ENCODE peak calls at places on chromosome 12, in six cellular contexts. Z, D, W, A, K and G are unnamed samples.
A peak's percentile ranks its signal among the peaks of the same experiment; 100 is the strongest.

GRCh38 chr12:14086838-14087237 is 105.4 kb upstream of the GRIN2B start:
- DNase-seq in D (no peak), W (no peak), Z (no peak), K (no peak), A (no peak), G (no peak)

GRCh38 chr12:121507984-121508383 is 72.8 kb downstream of the KDM2B start:
- DNase-seq in A (no peak), Z (no peak), W (no peak), K (no peak), D (no peak), G (no peak)

GRCh38 chr12:94245984-94246383 is 97.6 kb downstream of the PLXNC1 start:
- DNase-seq in A (no peak), K (no peak), D (no peak), W (no peak), Z (no peak), G (no peak)

GRCh38 chr12:42426733-42427132 is 100.8 kb downstream of the PPHLN1 start:
- DNase-seq in W (no peak), D (no peak), K (no peak), Z (no peak), A (no peak), G (no peak)

GRCh38 chr12:91636721-91637120 is 454.1 kb upstream of the DCN start:
- DNase-seq in W (no peak), K (no peak), D (no peak), Z (no peak), A (no peak), G (no peak)

GRCh38 chr12:26744697-26745440 is 88.1 kb downstream of the ITPR2 start:
- DNase-seq in K (no peak), D (no peak), W (no peak), Z (no peak), A (no peak), G (no peak)

GRCh38 chr12:66620703-66621102 is 58.2 kb downstream of the GRIP1 start:
- DNase-seq in Z (no peak), W (no peak), K (no peak), D (no peak), A (no peak), G (no peak)

GRCh38 chr12:98725481-98726247 is 80.6 kb downstream of the APAF1 start:
- DNase-seq in D (no peak), Z (peak; percentile 28), A (peak; percentile 57), W (peak; percentile 27), K (no peak), G (no peak)

GRCh38 chr12:10249690-10250455 is 37.2 kb downstream of the GABARAPL1 start:
- DNase-seq in K (no peak), W (no peak), D (no peak), Z (no peak), A (no peak), G (no peak)

GRCh38 chr12:98653866-98654493 is 8.9 kb downstream of the APAF1 start:
- DNase-seq in D (no peak), W (no peak), A (no peak), K (no peak), Z (no peak), G (no peak)

GRCh38 chr12:118259079-118259478 is 113.6 kb downstream of the TAOK3 start:
- DNase-seq in W (no peak), Z (no peak), K (no peak), A (no peak), D (no peak), G (no peak)

GRCh38 chr12:26514364-26514763 is 318.6 kb downstream of the ITPR2 start:
- DNase-seq in K (no peak), Z (no peak), W (no peak), D (no peak), A (no peak), G (no peak)

GRCh38 chr12:63362801-63363200 is 211.8 kb upstream of the AVPR1A start:
- DNase-seq in D (no peak), A (no peak), W (no peak), Z (no peak), K (no peak), G (no peak)

GRCh38 chr12:109057376-109057775 is 5.0 kb downstream of the USP30 start:
- DNase-seq in D (no peak), Z (no peak), W (no peak), A (no peak), K (no peak), G (no peak)

GRCh38 chr12:128163096-128163495 is 103.9 kb upstream of the TMEM132C start:
- DNase-seq in W (no peak), A (no peak), K (no peak), D (no peak), Z (no peak), G (no peak)

GRCh38 chr12:13208533-13209278 is 12.2 kb downstream of the EMP1 start:
- DNase-seq in D (no peak), K (no peak), Z (no peak), W (no peak), A (peak; percentile 40), G (no peak)

GRCh38 chr12:12704593-12705230 is 8.7 kb upstream of the GPR19 start:
- DNase-seq in Z (peak; percentile 60), K (no peak), A (peak; percentile 38), W (no peak), D (no peak), G (no peak)

GRCh38 chr12:75047885-75048525 is 161.6 kb downstream of the KCNC2 start:
- DNase-seq in A (no peak), Z (no peak), K (no peak), W (no peak), D (no peak), G (no peak)

GRCh38 chr12:50661300-50662120 is 102.4 kb upstream of the ATF1 start:
- DNase-seq in D (no peak), A (no peak), Z (no peak), W (no peak), K (no peak), G (no peak)

GRCh38 chr12:26614217-26614616 is 218.8 kb downstream of the ITPR2 start:
- DNase-seq in A (peak; percentile 60), D (no peak), K (no peak), Z (no peak), W (peak; percentile 13), G (no peak)

GRCh38 chr12:12996235-12996634 is 3.8 kb downstream of the HEBP1 start:
- DNase-seq in W (no peak), D (no peak), K (no peak), A (no peak), Z (no peak), G (no peak)

GRCh38 chr12:1443421-1444141 is 150.8 kb downstream of the FBXL14 start:
- DNase-seq in K (no peak), Z (no peak), D (no peak), A (no peak), W (no peak), G (no peak)

GRCh38 chr12:105906545-105906944 is 232.2 kb downstream of the NUAK1 start:
- DNase-seq in Z (no peak), W (no peak), A (no peak), D (no peak), K (no peak), G (no peak)

GRCh38 chr12:108914031-108914630 is 34.2 kb downstream of the DAO start:
- DNase-seq in A (no peak), W (no peak), K (no peak), D (no peak), Z (peak; percentile 23), G (no peak)

GRCh38 chr12:95318071-95318545 is 100.5 kb downstream of the VEZT start:
- DNase-seq in A (no peak), D (no peak), Z (no peak), K (no peak), W (no peak), G (no peak)

GRCh38 chr12:132419612-132420237 is 70.2 kb upstream of the FBRSL1 start:
- DNase-seq in D (no peak), W (no peak), A (no peak), K (no peak), Z (no peak), G (no peak)

GRCh38 chr12:121214171-121214777 is 4.3 kb downstream of the P2RX4 start:
- DNase-seq in W (peak; percentile 23), D (no peak), A (no peak), K (no peak), Z (no peak), G (no peak)

GRCh38 chr12:27807063-27807703 is 27.1 kb upstream of the MANSC4 start:
- DNase-seq in A (no peak), Z (no peak), W (peak; percentile 38), K (peak; percentile 18), D (no peak), G (no peak)

GRCh38 chr12:124359671-124360581 is 65.0 kb downstream of the RFLNA start:
- DNase-seq in A (no peak), W (no peak), K (no peak), Z (peak; percentile 85), D (peak; percentile 86), G (peak; percentile 95)

GRCh38 chr12:67482751-67483661 is 165.5 kb upstream of the DYRK2 start:
- DNase-seq in W (peak; percentile 42), Z (peak; percentile 43), D (peak; percentile 84), A (no peak), K (peak; percentile 73), G (no peak)

GRCh38 chr12:19462441-19462840 is 23.1 kb downstream of the AEBP2 start:
- DNase-seq in D (no peak), K (no peak), Z (no peak), W (no peak), A (no peak), G (no peak)

GRCh38 chr12:124445826-124446225 is 121.6 kb downstream of the NCOR2 start:
- DNase-seq in Z (no peak), K (no peak), W (no peak), D (no peak), A (no peak), G (no peak)

GRCh38 chr12:8057839-8058238 is 8.3 kb downstream of the C3AR1 start:
- DNase-seq in Z (no peak), D (no peak), A (no peak), K (no peak), W (no peak), G (no peak)

GRCh38 chr12:47942327-47943230 is 20.8 kb upstream of the TMEM106C start:
- DNase-seq in W (no peak), Z (peak; percentile 39), A (peak; percentile 80), K (peak; percentile 54), D (no peak), G (no peak)

GRCh38 chr12:47709277-47710048 is 3.6 kb upstream of the RPAP3 start:
- DNase-seq in D (no peak), K (no peak), W (no peak), Z (no peak), A (no peak), G (no peak)

GRCh38 chr12:26987634-26988424 is 26.4 kb downstream of the TM7SF3 start:
- DNase-seq in A (no peak), W (no peak), K (no peak), Z (no peak), D (no peak), G (no peak)

GRCh38 chr12:131356485-131356884 is 354.4 kb upstream of the SFSWAP start:
- DNase-seq in K (no peak), Z (no peak), W (no peak), A (no peak), D (no peak), G (no peak)

GRCh38 chr12:124747426-124748161 is 116.1 kb downstream of the SCARB1 start:
- DNase-seq in K (no peak), Z (no peak), A (no peak), W (no peak), D (no peak), G (no peak)

GRCh38 chr12:71430756-71431155 is 8.8 kb upstream of the LGR5 start:
- DNase-seq in Z (no peak), D (no peak), W (no peak), K (no peak), A (no peak), G (no peak)

GRCh38 chr12:90075685-90076084 is 367.0 kb upstream of the ATP2B1 start:
- DNase-seq in K (no peak), W (no peak), Z (no peak), D (no peak), A (no peak), G (no peak)